ENCODE peak calls at places on chromosomes 6 and 20, in six cellular contexts. R, T, U, O, Y and W are unnamed samples.

GRCh38 chr6:78484181-78485064 is 382.9 kb upstream of the IRAK1BP1 start:
- DNase-seq in R (no peak), T (no peak), U (no peak), O (no peak), Y (no peak), W (no peak)

GRCh38 chr6:41429506-41430504 is 94.4 kb downstream of the NCR2 start:
- DNase-seq in R (no peak), T (no peak), U (no peak), O (no peak), Y (no peak), W (no peak)

GRCh38 chr6:85494551-85495337 is 44.9 kb downstream of the NT5E start:
- DNase-seq in R (no peak), T (no peak), U (no peak), O (no peak), Y (no peak), W (no peak)

GRCh38 chr6:170031096-170031471 is 259.8 kb downstream of the DLL1 start:
- DNase-seq in R (no peak), T (no peak), U (no peak), O (no peak), Y (no peak), W (no peak)

GRCh38 chr6:136012948-136013347 is 161.4 kb downstream of the PDE7B start:
- DNase-seq in R (no peak), T (no peak), U (no peak), O (no peak), Y (no peak), W (no peak)

GRCh38 chr6:107600111-107600510 is 110.2 kb downstream of the SOBP start:
- DNase-seq in R (no peak), T (peak; percentile 29), U (no peak), O (no peak), Y (peak; percentile 7), W (no peak)

GRCh38 chr20:40468759-40469158 is 220.3 kb downstream of the MAFB start:
- DNase-seq in R (no peak), T (no peak), U (no peak), O (no peak), Y (no peak), W (no peak)

GRCh38 chr6:147774856-147775255 is 266.4 kb downstream of the SAMD5 start:
- DNase-seq in R (no peak), T (no peak), U (no peak), O (no peak), Y (no peak), W (no peak)

GRCh38 chr20:32327087-32327681 is 30.9 kb upstream of the ASXL1 start:
- DNase-seq in R (no peak), T (no peak), U (no peak), O (peak; percentile 66), Y (no peak), W (no peak)

GRCh38 chr6:35568967-35569606 is 56.4 kb upstream of the TULP1 start:
- DNase-seq in R (no peak), T (peak; percentile 21), U (peak; percentile 19), O (no peak), Y (peak; percentile 12), W (peak; percentile 32)
- TF ChIP-seq CTCF in R (no peak), T (peak; percentile 19), U (peak; percentile 68), O (peak; percentile 26), Y (no peak), W (no peak)

GRCh38 chr6:29792123-29793035 is 35.2 kb upstream of the HLA-G start:
- DNase-seq in R (peak; percentile 85), T (peak; percentile 64), U (no peak), O (no peak), Y (no peak), W (peak; percentile 50)
- TF ChIP-seq CTCF in R (no peak), T (no peak), U (no peak), O (peak; percentile 35), Y (peak; percentile 21), W (peak; percentile 33)

GRCh38 chr6:106510090-106510970 is 119.0 kb downstream of the RTN4IP1 start:
- DNase-seq in R (peak; percentile 71), T (peak; percentile 82), U (peak; percentile 92), O (no peak), Y (peak; percentile 48), W (peak; percentile 72)

GRCh38 chr6:106513813-106514212 is 115.5 kb downstream of the RTN4IP1 start:
- DNase-seq in R (peak; percentile 20), T (no peak), U (peak; percentile 77), O (no peak), Y (no peak), W (no peak)

GRCh38 chr6:106511274-106512047 is 117.8 kb downstream of the RTN4IP1 start:
- DNase-seq in R (peak; percentile 50), T (peak; percentile 47), U (peak; percentile 42), O (no peak), Y (no peak), W (peak; percentile 46)

GRCh38 chr6:106512958-106513480 is 116.3 kb downstream of the RTN4IP1 start:
- DNase-seq in R (no peak), T (no peak), U (peak; percentile 62), O (no peak), Y (no peak), W (no peak)

DNA sequence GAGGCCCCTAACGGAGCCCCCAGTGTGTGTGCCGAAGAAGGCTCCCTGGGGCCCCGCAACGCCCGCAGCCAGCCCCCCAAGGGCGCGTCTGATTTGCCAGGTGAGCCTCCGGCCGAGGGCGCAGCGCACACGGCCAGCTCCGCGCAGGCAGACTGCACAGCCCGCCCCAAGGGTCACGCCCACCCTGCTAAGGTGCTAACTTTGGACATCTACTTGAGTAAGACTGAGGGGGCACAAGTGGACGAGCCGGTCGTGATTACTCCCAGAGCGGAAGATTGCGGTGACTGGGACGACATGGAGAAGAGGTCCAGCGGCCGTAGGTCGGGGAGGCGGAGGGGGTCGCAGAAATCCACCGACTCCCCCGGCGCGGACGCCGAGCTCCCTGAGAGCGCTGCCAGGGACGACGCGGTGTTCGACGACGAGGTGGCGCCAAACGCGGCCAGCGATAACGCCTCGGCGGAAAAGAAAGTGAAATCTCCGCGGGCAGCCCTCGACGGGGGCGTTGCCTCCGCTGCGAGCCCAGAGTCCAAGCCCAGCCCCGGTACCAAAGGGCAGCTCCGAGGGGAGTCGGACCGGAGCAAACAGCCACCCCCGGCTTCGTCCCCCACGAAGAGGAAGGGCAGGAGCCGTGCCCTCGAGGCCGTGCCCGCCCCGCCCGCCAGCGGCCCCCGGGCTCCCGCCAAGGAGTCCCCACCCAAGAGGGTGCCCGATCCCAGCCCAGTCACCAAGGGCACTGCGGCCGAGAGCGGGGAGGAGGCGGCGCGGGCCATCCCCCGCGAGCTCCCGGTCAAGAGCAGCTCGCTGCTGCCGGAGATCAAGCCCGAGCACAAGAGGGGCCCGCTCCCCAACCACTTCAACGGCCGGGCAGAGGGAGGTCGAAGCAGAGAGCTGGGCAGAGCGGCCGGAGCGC is 117.0 kb downstream of the RTN4IP1 start:
- DNase-seq in R (peak; percentile 87), T (peak; percentile 56), U (peak; percentile 84), O (no peak), Y (peak; percentile 13), W (peak; percentile 83)
- TF ChIP-seq CTCF in R (peak; percentile 66), T (no peak), U (peak; percentile 53), O (peak; percentile 33), Y (peak; percentile 7), W (no peak)

GRCh38 chr6:56927538-56928453 is 27.1 kb upstream of the BEND6 start:
- DNase-seq in R (no peak), T (no peak), U (peak; percentile 4), O (no peak), Y (no peak), W (no peak)
- TF ChIP-seq CTCF in R (no peak), T (no peak), U (no peak), O (peak; percentile 7), Y (no peak), W (no peak)

GRCh38 chr6:143962644-143962929 is 45.5 kb downstream of the PLAGL1 start:
- DNase-seq in R (no peak), T (no peak), U (no peak), O (no peak), Y (no peak), W (no peak)
- TF ChIP-seq CTCF in R (no peak), T (peak; percentile 46), U (no peak), O (peak; percentile 60), Y (no peak), W (no peak)

GRCh38 chr6:122180132-122180531 is 219.3 kb upstream of the HSF2 start:
- DNase-seq in R (no peak), T (no peak), U (no peak), O (no peak), Y (no peak), W (no peak)

GRCh38 chr6:122178988-122179387 is 220.5 kb upstream of the HSF2 start:
- DNase-seq in R (no peak), T (no peak), U (no peak), O (no peak), Y (no peak), W (no peak)

GRCh38 chr6:122187186-122187585 is 212.3 kb upstream of the HSF2 start:
- DNase-seq in R (no peak), T (no peak), U (no peak), O (no peak), Y (no peak), W (no peak)

DNA sequence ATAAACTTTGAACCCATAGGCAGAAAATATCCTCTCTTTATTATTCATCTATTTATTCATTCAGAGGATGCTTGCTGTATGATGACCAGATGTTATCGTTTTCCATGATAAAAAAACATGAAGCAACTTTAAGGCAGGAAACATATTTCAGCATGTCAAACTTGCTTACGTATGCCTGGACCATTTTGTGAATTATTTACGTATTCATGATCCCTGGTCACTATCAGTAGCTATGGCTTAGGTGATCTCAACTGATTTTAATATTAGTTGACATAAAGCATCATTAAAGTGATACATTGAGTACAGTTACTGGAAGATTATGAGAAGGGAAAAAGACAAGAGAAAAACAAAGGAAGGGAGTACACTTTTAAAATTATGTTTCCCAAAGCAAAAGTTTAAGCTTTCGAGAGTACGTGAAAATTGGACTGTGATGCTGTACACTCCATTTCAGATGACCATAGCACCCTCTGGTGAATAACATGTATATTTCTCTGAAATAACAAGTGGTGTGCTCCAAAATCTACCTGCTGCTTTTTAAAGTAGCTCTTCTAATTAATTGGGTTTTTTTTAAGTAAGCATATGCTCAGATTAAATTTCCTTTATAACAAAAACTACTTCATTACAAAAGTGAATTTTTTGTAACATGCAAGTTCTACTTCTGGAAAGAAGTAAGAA is 215.1 kb upstream of the HSF2 start:
- DNase-seq in R (no peak), T (no peak), U (no peak), O (peak; percentile 11), Y (peak; percentile 26), W (no peak)
- TF ChIP-seq CTCF in R (no peak), T (peak; percentile 24), U (peak; percentile 23), O (peak; percentile 54), Y (peak; percentile 51), W (no peak)

GRCh38 chr20:5430670-5431069 is 113.9 kb upstream of the PROKR2 start:
- DNase-seq in R (no peak), T (no peak), U (no peak), O (no peak), Y (no peak), W (no peak)
- TF ChIP-seq CTCF in R (no peak), T (no peak), U (peak; percentile 24), O (no peak), Y (no peak), W (no peak)

DNA sequence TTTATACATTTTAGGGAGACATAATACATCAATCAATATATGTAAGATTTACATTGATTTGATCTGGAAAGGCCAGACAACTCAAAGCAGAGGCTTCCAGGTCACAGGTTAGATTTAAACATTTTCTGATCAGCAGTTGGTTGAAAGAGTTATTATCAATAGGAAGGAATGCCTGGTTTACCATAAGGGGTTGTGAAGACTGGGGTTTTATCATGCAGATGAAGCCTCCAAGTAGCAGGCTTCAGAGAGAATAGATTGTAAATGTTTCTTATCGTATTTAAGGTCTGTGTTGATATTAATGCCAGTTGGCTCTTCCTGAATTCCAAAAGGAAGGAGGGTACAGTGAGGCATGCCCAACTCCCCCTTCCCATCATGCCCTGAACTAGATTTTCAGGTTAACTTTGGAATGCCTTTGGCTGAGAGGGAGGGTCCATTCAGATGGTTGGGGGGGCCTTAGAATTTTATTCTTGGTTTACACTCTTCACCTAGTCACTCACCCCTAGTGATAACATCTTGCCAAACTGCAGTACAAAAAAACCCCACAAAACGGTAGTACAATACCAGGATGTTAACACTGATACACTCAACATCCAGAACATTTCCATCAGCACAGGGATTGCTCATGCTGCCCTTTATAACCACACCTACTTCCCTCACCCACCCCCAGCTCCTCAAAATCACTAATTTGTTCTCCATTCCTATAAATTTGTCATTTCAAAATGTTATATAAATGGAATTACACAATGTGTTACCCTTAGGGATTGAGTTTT is 259.6 kb upstream of the PLN start:
- DNase-seq in R (no peak), T (no peak), U (no peak), O (no peak), Y (no peak), W (no peak)
- TF ChIP-seq CTCF in R (no peak), T (no peak), U (no peak), O (peak; percentile 55), Y (no peak), W (no peak)